ENCODE peak calls at places on chromosomes 11 and 22, in six cellular contexts. One of them, this sample, is unnamed.

GRCh38 chr22:24975813-24976341 is 23.4 kb downstream of the KIAA1671 start:
- DNase-seq in CD8-positive, alpha-beta memory T cell: no peak
- DNase-seq in MM.1S: no peak
- DNase-seq in lung: no peak
- DNase-seq in tibial nerve: peak; percentile 81
- DNase-seq in pancreas: no peak
- DNase-seq in this sample: no peak

GRCh38 chr11:128095459-128096096 is 491.8 kb downstream of the ETS1 start:
- DNase-seq in CD8-positive, alpha-beta memory T cell: no peak
- DNase-seq in MM.1S: no peak
- DNase-seq in lung: no peak
- DNase-seq in tibial nerve: no peak
- DNase-seq in pancreas: no peak
- DNase-seq in this sample: no peak

GRCh38 chr11:13289081-13289480 is 11.5 kb downstream of the BMAL1 start:
- DNase-seq in CD8-positive, alpha-beta memory T cell: no peak
- DNase-seq in MM.1S: no peak
- DNase-seq in lung: no peak
- DNase-seq in tibial nerve: no peak
- DNase-seq in pancreas: no peak
- DNase-seq in this sample: no peak

GRCh38 chr22:29706493-29706892 is 13.3 kb upstream of the CABP7 start:
- DNase-seq in CD8-positive, alpha-beta memory T cell: no peak
- DNase-seq in MM.1S: no peak
- DNase-seq in lung: no peak
- DNase-seq in tibial nerve: no peak
- DNase-seq in pancreas: no peak
- DNase-seq in this sample: no peak

GRCh38 chr22:32416556-32417085 is 4.6 kb upstream of the RTCB start:
- DNase-seq in CD8-positive, alpha-beta memory T cell: no peak
- DNase-seq in MM.1S: peak; percentile 76
- DNase-seq in lung: no peak
- DNase-seq in tibial nerve: no peak
- DNase-seq in pancreas: no peak
- DNase-seq in this sample: no peak

GRCh38 chr11:14350716-14351238 is 8.2 kb downstream of the RRAS2 start:
- DNase-seq in CD8-positive, alpha-beta memory T cell: no peak
- DNase-seq in MM.1S: no peak
- DNase-seq in lung: no peak
- DNase-seq in tibial nerve: no peak
- DNase-seq in pancreas: no peak
- DNase-seq in this sample: no peak

GRCh38 chr22:46102752-46103151 is 47.6 kb upstream of the PPARA start:
- DNase-seq in CD8-positive, alpha-beta memory T cell: no peak
- DNase-seq in MM.1S: no peak
- DNase-seq in lung: no peak
- DNase-seq in tibial nerve: no peak
- DNase-seq in pancreas: no peak
- DNase-seq in this sample: no peak

GRCh38 chr11:17735823-17736772 is 1.5 kb downstream of the KCNC1 start:
- DNase-seq in CD8-positive, alpha-beta memory T cell: no peak
- DNase-seq in MM.1S: no peak
- DNase-seq in lung: no peak
- DNase-seq in tibial nerve: no peak
- DNase-seq in pancreas: no peak
- DNase-seq in this sample: no peak

GRCh38 chr22:49763696-49764095 is 64.0 kb downstream of the BRD1 start:
- DNase-seq in CD8-positive, alpha-beta memory T cell: no peak
- DNase-seq in MM.1S: no peak
- DNase-seq in lung: no peak
- DNase-seq in tibial nerve: no peak
- DNase-seq in pancreas: no peak
- DNase-seq in this sample: no peak

GRCh38 chr11:74507582-74507981 is 14.1 kb upstream of the LIPT2 start:
- DNase-seq in CD8-positive, alpha-beta memory T cell: no peak
- DNase-seq in MM.1S: no peak
- DNase-seq in lung: no peak
- DNase-seq in tibial nerve: no peak
- DNase-seq in pancreas: no peak
- DNase-seq in this sample: no peak

GRCh38 chr11:45226901-45227300 is 59.2 kb downstream of the SYT13 start:
- DNase-seq in CD8-positive, alpha-beta memory T cell: no peak
- DNase-seq in MM.1S: no peak
- DNase-seq in lung: no peak
- DNase-seq in tibial nerve: no peak
- DNase-seq in pancreas: no peak
- DNase-seq in this sample: no peak

GRCh38 chr11:88170680-88171079 is 4.6 kb downstream of the RAB38 start:
- DNase-seq in CD8-positive, alpha-beta memory T cell: no peak
- DNase-seq in MM.1S: no peak
- DNase-seq in lung: no peak
- DNase-seq in tibial nerve: no peak
- DNase-seq in pancreas: no peak
- DNase-seq in this sample: no peak

GRCh38 chr11:48062649-48063048 is 82.3 kb downstream of the PTPRJ start:
- DNase-seq in CD8-positive, alpha-beta memory T cell: no peak
- DNase-seq in MM.1S: no peak
- DNase-seq in lung: no peak
- DNase-seq in tibial nerve: no peak
- DNase-seq in pancreas: no peak
- DNase-seq in this sample: no peak

GRCh38 chr22:48580481-48580970 is 1247.1 kb downstream of the BRD1 start:
- DNase-seq in CD8-positive, alpha-beta memory T cell: no peak
- DNase-seq in MM.1S: no peak
- DNase-seq in lung: no peak
- DNase-seq in tibial nerve: no peak
- DNase-seq in pancreas: no peak
- DNase-seq in this sample: no peak

GRCh38 chr11:75625970-75626691 is 42.7 kb downstream of the MAP6 start:
- DNase-seq in CD8-positive, alpha-beta memory T cell: no peak
- DNase-seq in MM.1S: no peak
- DNase-seq in lung: peak; percentile 72
- DNase-seq in tibial nerve: no peak
- DNase-seq in pancreas: no peak
- DNase-seq in this sample: no peak

GRCh38 chr11:34585870-34586654 is 34.8 kb upstream of the EHF start:
- DNase-seq in CD8-positive, alpha-beta memory T cell: no peak
- DNase-seq in MM.1S: peak; percentile 55
- DNase-seq in lung: no peak
- DNase-seq in tibial nerve: no peak
- DNase-seq in pancreas: no peak
- DNase-seq in this sample: peak; percentile 5

GRCh38 chr11:75668508-75669297 is at the start of gene MAP6:
- DNase-seq in CD8-positive, alpha-beta memory T cell: no peak
- DNase-seq in MM.1S: peak; percentile 12
- DNase-seq in lung: no peak
- DNase-seq in tibial nerve: no peak
- DNase-seq in pancreas: no peak
- DNase-seq in this sample: no peak

GRCh38 chr11:70381872-70382842 is 16.2 kb upstream of the CTTN start:
- DNase-seq in CD8-positive, alpha-beta memory T cell: no peak
- DNase-seq in MM.1S: no peak
- DNase-seq in lung: no peak
- DNase-seq in tibial nerve: no peak
- DNase-seq in pancreas: no peak
- DNase-seq in this sample: no peak

GRCh38 chr22:48070760-48071159 is 1308.3 kb downstream of the TBC1D22A start:
- DNase-seq in CD8-positive, alpha-beta memory T cell: no peak
- DNase-seq in MM.1S: no peak
- DNase-seq in lung: no peak
- DNase-seq in tibial nerve: no peak
- DNase-seq in pancreas: no peak
- DNase-seq in this sample: no peak

GRCh38 chr11:72012091-72012630 is 13.5 kb downstream of the IL18BP start:
- DNase-seq in CD8-positive, alpha-beta memory T cell: no peak
- DNase-seq in MM.1S: no peak
- DNase-seq in lung: no peak
- DNase-seq in tibial nerve: no peak
- DNase-seq in pancreas: no peak
- DNase-seq in this sample: no peak

GRCh38 chr11:45622861-45623260 is 42.6 kb downstream of the CHST1 start:
- DNase-seq in CD8-positive, alpha-beta memory T cell: no peak
- DNase-seq in MM.1S: no peak
- DNase-seq in lung: no peak
- DNase-seq in tibial nerve: no peak
- DNase-seq in pancreas: no peak
- DNase-seq in this sample: no peak

DNA sequence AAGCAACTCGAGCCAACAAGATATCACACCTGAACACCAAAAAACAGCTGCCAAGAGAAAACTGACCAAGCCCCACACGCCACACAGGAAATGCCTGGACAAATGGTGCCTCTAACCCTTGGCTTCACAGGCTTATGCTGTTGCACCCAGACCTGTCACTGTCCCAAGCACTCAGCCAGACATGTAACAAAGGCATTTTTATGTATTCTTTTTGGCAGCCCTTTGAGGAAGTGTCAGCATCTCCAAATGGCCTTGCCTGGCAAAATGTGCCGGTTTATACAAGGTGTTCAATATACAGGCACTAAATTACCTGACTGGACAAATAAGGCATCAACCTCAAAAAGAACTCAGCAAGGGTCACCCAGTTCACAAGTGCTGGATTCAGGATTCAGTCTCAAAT is 6.1 kb downstream of the HDHD5 start:
- DNase-seq in CD8-positive, alpha-beta memory T cell: no peak
- DNase-seq in MM.1S: no peak
- DNase-seq in lung: no peak
- DNase-seq in tibial nerve: no peak
- DNase-seq in pancreas: no peak
- DNase-seq in this sample: no peak
- H3K27ac ChIP-seq in CD8-positive, alpha-beta memory T cell: no peak overlapping the region
- H3K27ac ChIP-seq in MM.1S: no peak overlapping the region
- H3K27ac ChIP-seq in lung: peak overlapping the region; percentile 10
- H3K27ac ChIP-seq in tibial nerve: no peak overlapping the region
- H3K27ac ChIP-seq in pancreas: no peak overlapping the region
- H3K27ac ChIP-seq in this sample: no peak overlapping the region

DNA sequence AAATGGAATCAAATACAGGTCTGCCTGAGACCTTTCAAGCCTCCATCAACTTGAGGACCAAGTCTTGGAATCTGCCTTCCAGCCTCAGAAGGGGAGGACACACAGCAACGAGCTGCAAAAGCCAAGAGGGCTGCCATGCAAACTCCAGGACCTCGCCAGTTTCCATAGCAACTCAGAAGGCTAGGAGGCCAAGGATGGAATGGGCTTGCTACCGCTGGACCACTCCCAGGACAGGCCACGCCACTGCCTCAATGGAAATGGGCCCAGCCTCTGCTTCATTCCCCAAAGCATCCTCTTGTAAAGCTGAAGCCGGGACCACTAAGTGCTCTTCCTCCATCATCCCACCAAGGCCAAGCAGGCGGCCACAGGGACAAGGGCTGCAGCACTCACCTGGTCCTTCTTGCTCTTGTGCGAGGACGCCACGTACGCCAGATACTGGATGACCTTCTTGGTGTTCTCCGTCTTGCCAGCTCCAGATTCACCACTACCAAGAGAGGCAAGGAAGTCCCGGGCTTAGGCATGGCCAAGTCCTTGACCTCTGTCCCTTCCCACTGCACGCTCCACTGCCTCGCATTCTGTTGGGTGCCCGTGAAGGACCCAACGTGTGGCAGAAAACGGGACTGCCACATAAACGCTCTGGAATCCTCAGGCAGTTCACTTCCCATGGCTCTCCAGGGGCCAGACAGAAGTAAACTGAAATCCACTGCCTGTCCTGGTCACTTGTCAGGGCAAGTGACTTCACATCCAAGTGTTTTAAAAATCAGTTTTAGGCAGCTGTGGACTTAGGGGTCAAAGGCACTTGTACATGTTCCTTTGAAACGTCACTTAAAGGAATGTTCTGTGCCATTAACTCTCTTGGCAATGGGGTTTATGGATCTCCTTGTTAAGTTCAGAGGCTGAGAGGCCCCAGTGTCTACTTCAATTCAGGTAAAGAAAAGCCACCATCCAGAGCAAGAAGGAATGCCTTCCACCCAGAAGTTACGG is 61.3 kb downstream of the MYH9 start:
- DNase-seq in CD8-positive, alpha-beta memory T cell: no peak
- DNase-seq in MM.1S: no peak
- DNase-seq in lung: no peak
- DNase-seq in tibial nerve: no peak
- DNase-seq in pancreas: no peak
- DNase-seq in this sample: no peak
- H3K4me1 ChIP-seq in CD8-positive, alpha-beta memory T cell: peaks cover 40% of the 10 kb centered on the region
- H3K4me1 ChIP-seq in MM.1S: peaks cover 19% of the 10 kb centered on the region
- H3K4me1 ChIP-seq in lung: peaks cover 34% of the 10 kb centered on the region
- H3K4me1 ChIP-seq in tibial nerve: peaks cover 76% of the 10 kb centered on the region
- H3K4me1 ChIP-seq in pancreas: peaks cover 42% of the 10 kb centered on the region
- H3K4me1 ChIP-seq in this sample: peaks cover 38% of the 10 kb centered on the region

DNA sequence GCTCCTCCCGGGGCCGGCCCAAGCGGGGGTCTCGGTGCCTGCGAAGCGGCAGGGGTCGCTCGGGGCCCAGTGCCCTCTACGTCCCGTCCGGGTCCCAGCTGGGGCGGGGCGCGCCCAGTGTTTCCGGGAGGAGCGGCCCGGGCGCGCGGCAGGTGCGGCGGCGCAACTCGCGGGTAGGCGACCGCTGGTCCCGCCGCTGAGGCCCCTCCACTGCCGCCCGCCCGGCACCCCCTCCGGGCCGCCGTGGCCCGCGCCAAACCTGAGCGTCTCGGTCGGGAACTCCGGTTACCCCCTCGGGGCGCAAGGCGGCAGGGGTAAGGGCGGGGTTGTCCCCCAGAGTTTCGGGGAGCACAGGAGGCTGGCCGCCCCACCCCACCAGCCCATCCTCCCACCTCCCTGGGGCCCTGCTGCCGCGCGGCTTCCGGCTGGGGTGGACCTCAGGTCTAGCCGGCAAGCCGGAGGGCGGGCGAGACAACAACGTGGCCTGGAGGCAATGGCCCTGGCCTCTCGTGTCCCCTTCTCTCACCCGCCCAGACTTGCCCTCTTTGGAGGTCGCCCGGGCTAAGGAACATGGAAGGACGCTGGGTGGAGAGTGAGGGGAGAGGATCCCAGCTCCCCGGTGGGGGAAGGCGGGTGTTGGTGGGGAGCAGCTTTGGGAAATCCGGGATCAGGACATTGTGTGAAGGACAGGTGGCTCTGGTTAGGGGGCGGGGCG is 416 bp upstream of the CRACR2B start:
- DNase-seq in CD8-positive, alpha-beta memory T cell: no peak
- DNase-seq in MM.1S: peak; percentile 60
- DNase-seq in lung: peak; percentile 61
- DNase-seq in tibial nerve: no peak
- DNase-seq in pancreas: peak; percentile 77
- DNase-seq in this sample: no peak
- H3K4me3 ChIP-seq in CD8-positive, alpha-beta memory T cell: peak overlapping the region; percentile 37
- H3K4me3 ChIP-seq in MM.1S: peak overlapping the region; percentile 66
- H3K4me3 ChIP-seq in lung: peak overlapping the region; percentile 24
- H3K4me3 ChIP-seq in tibial nerve: no peak overlapping the region
- H3K4me3 ChIP-seq in pancreas: peak overlapping the region; percentile 63
- H3K4me3 ChIP-seq in this sample: peak overlapping the region; percentile 37

GRCh38 chr11:80702264-80702663 is 1261.4 kb upstream of the TENM4 start:
- DNase-seq in CD8-positive, alpha-beta memory T cell: no peak
- DNase-seq in MM.1S: no peak
- DNase-seq in lung: no peak
- DNase-seq in tibial nerve: no peak
- DNase-seq in pancreas: no peak
- DNase-seq in this sample: no peak

GRCh38 chr11:80700386-80700785 is 1259.6 kb upstream of the TENM4 start:
- DNase-seq in CD8-positive, alpha-beta memory T cell: no peak
- DNase-seq in MM.1S: no peak
- DNase-seq in lung: no peak
- DNase-seq in tibial nerve: no peak
- DNase-seq in pancreas: no peak
- DNase-seq in this sample: no peak

GRCh38 chr11:80694385-80694784 is 1253.6 kb upstream of the TENM4 start:
- DNase-seq in CD8-positive, alpha-beta memory T cell: no peak
- DNase-seq in MM.1S: no peak
- DNase-seq in lung: no peak
- DNase-seq in tibial nerve: no peak
- DNase-seq in pancreas: no peak
- DNase-seq in this sample: no peak

GRCh38 chr11:80698646-80699045 is 1257.8 kb upstream of the TENM4 start:
- DNase-seq in CD8-positive, alpha-beta memory T cell: no peak
- DNase-seq in MM.1S: no peak
- DNase-seq in lung: no peak
- DNase-seq in tibial nerve: no peak
- DNase-seq in pancreas: no peak
- DNase-seq in this sample: no peak
- H3K27ac ChIP-seq in CD8-positive, alpha-beta memory T cell: no peak overlapping the region
- H3K27ac ChIP-seq in MM.1S: no peak overlapping the region
- H3K27ac ChIP-seq in lung: no peak overlapping the region
- H3K27ac ChIP-seq in tibial nerve: no peak overlapping the region
- H3K27ac ChIP-seq in pancreas: no peak overlapping the region
- H3K27ac ChIP-seq in this sample: no peak overlapping the region

This sample was measured in naive thymus-derived CD4-positive, alpha-beta T cell.